ENCODE peak calls at places on chromosomes 5 and 9, in nine cellular contexts. L is omental fat pad; Q is prostate gland; W is GM23248; C is cerebellar cortex; B is activated T-helper 2 cell treated with anti-CD3 and anti-CD28 coated beads, Interferon-gamma antibody, Interleukin-2, Interleukin-4, amounts not matched to agents 10 μg/mL and 5 μg/mL and 100 μg/mL, durations not matched to agents 14 hours and 24 hours and 36 hours; T is fibroblast of mammary gland; P is keratinocyte; H is stimulated activated CD4-positive, alpha-beta T cell treated with anti-CD3 and anti-CD28 coated beads, Interleukin-15, amount 100 ng/mL, for 1 hour. F is an unnamed sample.

GRCh38 chr9:14271078-14271673 is 42.8 kb downstream of the NFIB start:
- DNase-seq in L (no peak), Q (peak; percentile 33), W (peak; percentile 19), C (no peak), B (no peak), T (peak; percentile 85), P (no peak), H (no peak), F (no peak)

GRCh38 chr5:53944981-53945380 is 365.4 kb downstream of the ARL15 start:
- DNase-seq in L (no peak), Q (no peak), W (no peak), C (no peak), B (no peak), T (peak; percentile 55), P (no peak), H (no peak), F (no peak)

GRCh38 chr9:135641745-135642144 is 2.4 kb upstream of the GLT6D1 start:
- DNase-seq in L (no peak), Q (no peak), W (no peak), C (no peak), B (no peak), T (no peak), P (no peak), H (no peak), F (no peak)

GRCh38 chr5:8520922-8521321 is 652.0 kb downstream of the MTRR start:
- DNase-seq in L (no peak), Q (no peak), W (no peak), C (no peak), B (no peak), T (no peak), P (no peak), H (no peak), F (no peak)

GRCh38 chr5:20353481-20353880 is 365.5 kb upstream of the CDH18 start:
- DNase-seq in L (no peak), Q (no peak), W (no peak), C (no peak), B (no peak), T (no peak), P (no peak), H (no peak), F (no peak)

GRCh38 chr5:158245513-158245912 is 386.6 kb upstream of the CLINT1 start:
- DNase-seq in L (no peak), Q (no peak), W (no peak), C (no peak), B (no peak), T (no peak), P (no peak), H (no peak), F (no peak)

GRCh38 chr5:159100022-159100927 is 559 bp upstream of the EBF1 start:
- DNase-seq in L (peak; percentile 77), Q (peak; percentile 51), W (peak; percentile 97), C (peak; percentile 93), B (peak; percentile 81), T (peak; percentile 95), P (no peak), H (peak; percentile 76), F (peak; percentile 92)

GRCh38 chr9:1759009-1759408 is 256.1 kb upstream of the SMARCA2 start:
- DNase-seq in L (no peak), Q (no peak), W (no peak), C (no peak), B (no peak), T (no peak), P (no peak), H (no peak), F (no peak)

GRCh38 chr5:146945722-146946121 is 67.2 kb upstream of the PPP2R2B start:
- DNase-seq in L (no peak), Q (no peak), W (no peak), C (no peak), B (no peak), T (no peak), P (no peak), H (no peak), F (no peak)

GRCh38 chr5:173413476-173413982 is 85.3 kb upstream of the STC2 start:
- DNase-seq in L (no peak), Q (no peak), W (no peak), C (no peak), B (no peak), T (no peak), P (no peak), H (no peak), F (no peak)

GRCh38 chr5:140041492-140042421 is 1.3 kb downstream of the NRG2 start:
- DNase-seq in L (peak; percentile 36), Q (peak; percentile 7), W (peak; percentile 67), C (peak; percentile 59), B (no peak), T (peak; percentile 42), P (peak; percentile 5), H (no peak), F (no peak)

GRCh38 chr5:40679998-40680681 is 425 bp downstream of the PTGER4 start:
- DNase-seq in L (no peak), Q (peak; percentile 17), W (no peak), C (no peak), B (peak; percentile 39), T (no peak), P (no peak), H (peak; percentile 31), F (peak; percentile 32)

GRCh38 chr9:127816728-127817127 is 14.0 kb downstream of the FPGS start:
- DNase-seq in L (no peak), Q (no peak), W (no peak), C (no peak), B (no peak), T (no peak), P (no peak), H (no peak), F (no peak)

GRCh38 chr5:34656001-34656699 is at the start of gene RAI14:
- DNase-seq in L (peak; percentile 38), Q (peak; percentile 76), W (peak; percentile 91), C (peak; percentile 57), B (no peak), T (peak; percentile 73), P (no peak), H (no peak), F (peak; percentile 21)

GRCh38 chr9:109806506-109807115 is 26.6 kb downstream of the PALM2AKAP2 start:
- DNase-seq in L (no peak), Q (no peak), W (peak; percentile 85), C (no peak), B (no peak), T (peak; percentile 82), P (no peak), H (no peak), F (no peak)

GRCh38 chr5:130890610-130891009 is 274.4 kb downstream of the HINT1 start:
- DNase-seq in L (no peak), Q (no peak), W (no peak), C (no peak), B (no peak), T (no peak), P (no peak), H (no peak), F (no peak)

GRCh38 chr5:142529626-142530278 is 156.1 kb downstream of the FGF1 start:
- DNase-seq in L (no peak), Q (no peak), W (peak; percentile 93), C (no peak), B (no peak), T (peak; percentile 76), P (peak; percentile 95), H (no peak), F (no peak)

GRCh38 chr9:72280913-72281500 is 84.0 kb downstream of the ZFAND5 start:
- DNase-seq in L (no peak), Q (peak; percentile 74), W (peak; percentile 78), C (peak; percentile 75), B (peak; percentile 46), T (peak; percentile 62), P (no peak), H (peak; percentile 58), F (peak; percentile 27)

GRCh38 chr5:40914835-40915234 is 5.5 kb downstream of the C7 start:
- DNase-seq in L (no peak), Q (no peak), W (peak; percentile 6), C (no peak), B (no peak), T (peak; percentile 89), P (no peak), H (no peak), F (no peak)

GRCh38 chr9:18688581-18688980 is 214.6 kb downstream of the ADAMTSL1 start:
- DNase-seq in L (no peak), Q (no peak), W (peak; percentile 43), C (no peak), B (no peak), T (no peak), P (peak; percentile 36), H (no peak), F (no peak)

GRCh38 chr9:35553670-35554543 is 51.2 kb upstream of the TESK1 start:
- DNase-seq in L (no peak), Q (peak; percentile 44), W (peak; percentile 89), C (peak; percentile 84), B (peak; percentile 16), T (peak; percentile 83), P (no peak), H (no peak), F (no peak)

GRCh38 chr5:25090275-25090674 is 445.5 kb upstream of the CDH10 start:
- DNase-seq in L (no peak), Q (no peak), W (no peak), C (no peak), B (no peak), T (no peak), P (no peak), H (no peak), F (no peak)

GRCh38 chr5:142869883-142870282 is 99.7 kb downstream of the ARHGAP26 start:
- DNase-seq in L (no peak), Q (peak; percentile 76), W (no peak), C (peak; percentile 32), B (no peak), T (no peak), P (no peak), H (no peak), F (no peak)

GRCh38 chr9:2340046-2340760 is 281.4 kb upstream of the VLDLR start:
- DNase-seq in L (no peak), Q (no peak), W (no peak), C (no peak), B (no peak), T (no peak), P (peak; percentile 59), H (no peak), F (no peak)

GRCh38 chr5:33032161-33033085 is 321.3 kb downstream of the NPR3 start:
- DNase-seq in L (no peak), Q (no peak), W (peak; percentile 40), C (no peak), B (no peak), T (peak; percentile 73), P (no peak), H (no peak), F (no peak)

GRCh38 chr5:65034029-65034781 is 265.5 kb downstream of the CWC27 start:
- DNase-seq in L (no peak), Q (no peak), W (peak; percentile 28), C (no peak), B (no peak), T (peak; percentile 42), P (no peak), H (no peak), F (no peak)

GRCh38 chr5:32443541-32444190 is 874 bp downstream of the ZFR start:
- DNase-seq in L (no peak), Q (peak; percentile 25), W (peak; percentile 71), C (no peak), B (peak; percentile 43), T (peak; percentile 17), P (no peak), H (no peak), F (no peak)

GRCh38 chr5:127080001-127080478 is 6.7 kb upstream of the C5orf63 start:
- DNase-seq in L (no peak), Q (peak; percentile 41), W (peak; percentile 25), C (no peak), B (no peak), T (no peak), P (no peak), H (no peak), F (no peak)

GRCh38 chr5:56327810-56328209 is 94.7 kb upstream of the ANKRD55 start:
- DNase-seq in L (no peak), Q (no peak), W (no peak), C (no peak), B (peak; percentile 78), T (no peak), P (no peak), H (peak; percentile 49), F (no peak)

GRCh38 chr5:109335114-109335513 is 74.7 kb downstream of the PJA2 start:
- DNase-seq in L (no peak), Q (no peak), W (no peak), C (no peak), B (no peak), T (no peak), P (no peak), H (no peak), F (no peak)

GRCh38 chr5:168667301-168667859 is 88.2 kb upstream of the PANK3 start:
- DNase-seq in L (no peak), Q (no peak), W (no peak), C (no peak), B (no peak), T (no peak), P (no peak), H (no peak), F (no peak)

F was measured in activated B cell treated with CpG ODN at 0.5 μM for 24 hours.